ENCODE peak calls at places on chromosomes 5 and 9, in five cellular contexts. One of them, this sample, is unnamed.

GRCh38 chr9:100595391-100596199 is 17.7 kb downstream of the CAVIN4 start:
- DNase-seq in GM23338: peak
- DNase-seq in mammary epithelial cell: peak
- DNase-seq in fibroblast of lung: peak
- DNase-seq in HCT116: peak
- DNase-seq in this sample: peak

GRCh38 chr9:131272212-131272611 is 4.1 kb downstream of the FAM78A start:
- DNase-seq in fibroblast of lung: no peak
- DNase-seq in HCT116: no peak
- DNase-seq in mammary epithelial cell: no peak
- DNase-seq in GM23338: no peak
- DNase-seq in this sample: no peak

GRCh38 chr9:124371183-124371582 is 44.1 kb downstream of the PSMB7 start:
- DNase-seq in HCT116: no peak
- DNase-seq in mammary epithelial cell: peak
- DNase-seq in GM23338: no peak
- DNase-seq in fibroblast of lung: peak
- DNase-seq in this sample: peak

GRCh38 chr5:145495741-145496140 is 339.4 kb downstream of the PRELID2 start:
- DNase-seq in HCT116: peak
- DNase-seq in GM23338: no peak
- DNase-seq in mammary epithelial cell: peak
- DNase-seq in fibroblast of lung: peak
- DNase-seq in this sample: no peak

GRCh38 chr5:137995077-137995746 is 37.7 kb downstream of the FAM13B start:
- DNase-seq in GM23338: no peak
- DNase-seq in mammary epithelial cell: peak
- DNase-seq in fibroblast of lung: peak
- DNase-seq in HCT116: no peak
- DNase-seq in this sample: peak

GRCh38 chr5:170120576-170120975 is 14.9 kb downstream of the FOXI1 start:
- DNase-seq in HCT116: no peak
- DNase-seq in fibroblast of lung: peak
- DNase-seq in mammary epithelial cell: peak
- DNase-seq in GM23338: no peak
- DNase-seq in this sample: no peak

GRCh38 chr5:135737701-135738563 is 96.5 kb upstream of the SLC25A48 start:
- DNase-seq in GM23338: no peak
- DNase-seq in mammary epithelial cell: no peak
- DNase-seq in HCT116: no peak
- DNase-seq in fibroblast of lung: no peak
- DNase-seq in this sample: no peak

GRCh38 chr5:73515232-73515631 is 17.0 kb downstream of the BTF3 start:
- DNase-seq in mammary epithelial cell: peak
- DNase-seq in HCT116: no peak
- DNase-seq in GM23338: no peak
- DNase-seq in fibroblast of lung: no peak
- DNase-seq in this sample: no peak

GRCh38 chr9:38233343-38233742 is 159.2 kb upstream of the ALDH1B1 start:
- DNase-seq in HCT116: no peak
- DNase-seq in GM23338: no peak
- DNase-seq in fibroblast of lung: no peak
- DNase-seq in mammary epithelial cell: no peak
- DNase-seq in this sample: no peak

GRCh38 chr5:174413520-174414314 is 310.7 kb upstream of the MSX2 start:
- DNase-seq in fibroblast of lung: peak
- DNase-seq in mammary epithelial cell: no peak
- DNase-seq in HCT116: no peak
- DNase-seq in GM23338: no peak
- DNase-seq in this sample: no peak

GRCh38 chr5:98749046-98749445 is 24.4 kb upstream of the RGMB start:
- DNase-seq in HCT116: no peak
- DNase-seq in mammary epithelial cell: no peak
- DNase-seq in GM23338: no peak
- DNase-seq in fibroblast of lung: no peak
- DNase-seq in this sample: no peak

GRCh38 chr9:131804826-131805225 is 65.0 kb upstream of the RAPGEF1 start:
- DNase-seq in HCT116: no peak
- DNase-seq in mammary epithelial cell: no peak
- DNase-seq in GM23338: no peak
- DNase-seq in fibroblast of lung: no peak
- DNase-seq in this sample: no peak

GRCh38 chr9:7117676-7118561 is 360.1 kb downstream of the KDM4C start:
- DNase-seq in mammary epithelial cell: peak
- DNase-seq in HCT116: no peak
- DNase-seq in GM23338: no peak
- DNase-seq in fibroblast of lung: no peak
- DNase-seq in this sample: no peak

GRCh38 chr9:79764377-79764776 is 192.6 kb downstream of the TLE4 start:
- DNase-seq in fibroblast of lung: peak
- DNase-seq in mammary epithelial cell: peak
- DNase-seq in GM23338: no peak
- DNase-seq in HCT116: no peak
- DNase-seq in this sample: no peak

GRCh38 chr5:111143910-111144309 is 51.8 kb downstream of the WDR36 start:
- DNase-seq in fibroblast of lung: peak
- DNase-seq in HCT116: no peak
- DNase-seq in mammary epithelial cell: peak
- DNase-seq in GM23338: no peak
- DNase-seq in this sample: no peak

GRCh38 chr5:16740476-16740875 is 123.7 kb upstream of the RETREG1 start:
- DNase-seq in GM23338: no peak
- DNase-seq in fibroblast of lung: no peak
- DNase-seq in mammary epithelial cell: no peak
- DNase-seq in HCT116: no peak
- DNase-seq in this sample: no peak

GRCh38 chr5:151222769-151223446 is 984 bp downstream of the CCDC69 start:
- DNase-seq in HCT116: no peak
- DNase-seq in fibroblast of lung: no peak
- DNase-seq in GM23338: peak
- DNase-seq in mammary epithelial cell: no peak
- DNase-seq in this sample: no peak

GRCh38 chr5:151222054-151222768 is 1.7 kb downstream of the CCDC69 start:
- DNase-seq in mammary epithelial cell: no peak
- DNase-seq in HCT116: no peak
- DNase-seq in fibroblast of lung: no peak
- DNase-seq in GM23338: no peak
- DNase-seq in this sample: no peak

GRCh38 chr5:151225071-151225470 is 1.2 kb upstream of the CCDC69 start:
- DNase-seq in HCT116: no peak
- DNase-seq in mammary epithelial cell: no peak
- DNase-seq in GM23338: no peak
- DNase-seq in fibroblast of lung: no peak
- DNase-seq in this sample: no peak

GRCh38 chr5:151224372-151224771 is 480 bp upstream of the CCDC69 start:
- DNase-seq in fibroblast of lung: no peak
- DNase-seq in GM23338: no peak
- DNase-seq in HCT116: no peak
- DNase-seq in mammary epithelial cell: no peak
- DNase-seq in this sample: no peak

DNA sequence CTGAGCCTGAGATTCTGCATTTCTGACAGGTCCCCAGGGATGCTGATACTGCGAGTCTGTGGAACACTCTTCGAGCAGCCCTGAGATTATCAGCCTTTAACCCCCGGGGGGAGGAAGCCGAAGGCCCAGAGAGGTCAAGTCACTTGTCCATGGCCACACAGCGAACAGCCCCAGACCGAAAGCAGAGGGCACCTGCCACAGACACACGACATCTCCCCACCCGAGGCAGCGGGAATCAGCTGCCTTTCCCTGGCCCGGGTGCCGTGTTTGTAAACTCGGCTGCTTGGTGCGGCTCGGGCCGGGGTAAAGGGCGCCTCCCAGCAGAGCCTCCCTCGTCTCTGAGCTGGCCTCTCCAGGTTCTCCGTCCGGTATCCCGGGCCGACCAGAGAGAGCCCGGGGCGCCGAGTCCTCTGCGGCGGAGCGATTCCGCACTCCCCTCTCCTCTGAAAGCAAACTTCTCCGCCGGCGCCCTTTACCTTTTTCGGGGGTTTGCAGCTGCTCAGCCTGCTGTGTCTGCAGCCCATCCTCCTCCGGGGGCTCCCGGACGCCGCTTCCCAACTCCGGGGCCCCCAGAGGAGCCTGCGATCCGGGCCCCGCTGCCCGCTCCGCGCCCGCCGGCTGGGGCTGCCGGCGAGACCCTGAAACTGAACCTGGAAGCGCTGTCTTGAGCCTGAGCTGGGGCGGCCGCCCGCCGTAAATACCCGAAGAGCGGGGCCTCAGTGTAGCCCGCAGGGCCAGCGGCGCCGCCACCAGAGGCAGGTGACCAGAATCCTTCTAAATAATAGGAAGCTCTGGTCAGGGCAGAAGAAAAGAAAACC is at the start of gene CCDC69:
- DNase-seq in fibroblast of lung: peak
- DNase-seq in mammary epithelial cell: peak
- DNase-seq in HCT116: peak
- DNase-seq in GM23338: peak
- DNase-seq in this sample: no peak
- TF ChIP-seq EZH2 in fibroblast of lung: no peak
- TF ChIP-seq EZH2 in mammary epithelial cell: no peak
- TF ChIP-seq EZH2 in HCT116: no peak
- TF ChIP-seq EZH2 in GM23338: no peak
- TF ChIP-seq EZH2 in this sample: no peak

GRCh38 chr5:81249240-81249639 is 16.1 kb downstream of the CKMT2 start:
- DNase-seq in HCT116: no peak
- DNase-seq in GM23338: no peak
- DNase-seq in fibroblast of lung: no peak
- DNase-seq in mammary epithelial cell: no peak
- DNase-seq in this sample: no peak

GRCh38 chr5:81244451-81244850 is 11.3 kb downstream of the CKMT2 start:
- DNase-seq in HCT116: no peak
- DNase-seq in fibroblast of lung: no peak
- DNase-seq in GM23338: no peak
- DNase-seq in mammary epithelial cell: no peak
- DNase-seq in this sample: no peak

GRCh38 chr5:81245871-81246235 is 12.7 kb downstream of the CKMT2 start:
- DNase-seq in fibroblast of lung: no peak
- DNase-seq in HCT116: no peak
- DNase-seq in GM23338: no peak
- DNase-seq in mammary epithelial cell: peak
- DNase-seq in this sample: no peak

GRCh38 chr5:81250004-81250403 is 16.9 kb downstream of the CKMT2 start:
- DNase-seq in fibroblast of lung: no peak
- DNase-seq in mammary epithelial cell: no peak
- DNase-seq in HCT116: no peak
- DNase-seq in GM23338: no peak
- DNase-seq in this sample: no peak

GRCh38 chr5:81247441-81247972 is 14.4 kb downstream of the CKMT2 start:
- DNase-seq in GM23338: no peak
- DNase-seq in mammary epithelial cell: peak
- DNase-seq in HCT116: peak
- DNase-seq in fibroblast of lung: peak
- DNase-seq in this sample: no peak
- H3K27ac ChIP-seq in GM23338: no peak
- H3K27ac ChIP-seq in mammary epithelial cell: no peak
- H3K27ac ChIP-seq in HCT116: no peak
- H3K27ac ChIP-seq in fibroblast of lung: no peak
- H3K27ac ChIP-seq in this sample: no peak

GRCh38 chr5:171309526-171310333 is 682 bp downstream of the TLX3 start:
- DNase-seq in GM23338: no peak
- DNase-seq in mammary epithelial cell: no peak
- DNase-seq in HCT116: peak
- DNase-seq in fibroblast of lung: no peak
- DNase-seq in this sample: no peak
- TF ChIP-seq EZH2 in GM23338: peak
- TF ChIP-seq EZH2 in mammary epithelial cell: peak
- TF ChIP-seq EZH2 in HCT116: no peak
- TF ChIP-seq EZH2 in fibroblast of lung: peak
- TF ChIP-seq EZH2 in this sample: no peak

GRCh38 chr9:78118742-78119473 is 87.3 kb upstream of the GNAQ start:
- DNase-seq in mammary epithelial cell: peak
- DNase-seq in fibroblast of lung: peak
- DNase-seq in GM23338: no peak
- DNase-seq in HCT116: no peak
- DNase-seq in this sample: peak
- H3K27ac ChIP-seq in mammary epithelial cell: peak
- H3K27ac ChIP-seq in fibroblast of lung: no peak
- H3K27ac ChIP-seq in GM23338: no peak
- H3K27ac ChIP-seq in HCT116: no peak
- H3K27ac ChIP-seq in this sample: peak